ENCODE peak calls at places on chromosomes 13 and 19, in five cellular contexts. F is GM06990; G is activated T-cell treated with anti-CD3 and anti-CD28 coated beads, Interleukin-2, amount 50 U/mL, for 72 hours; U is HS-27A; C is iris pigment epithelial cell. M is an unnamed sample.

GRCh38 chr13:34458756-34459462 is 483.2 kb upstream of the NBEA start:
- DNase-seq in U (no peak), C (no peak), F (no peak), G (no peak), M (no peak)

GRCh38 chr13:49444517-49445395 is 682 bp downstream of the SETDB2 start:
- DNase-seq in C (peak), F (peak), G (peak), U (peak), M (peak)

GRCh38 chr13:24008679-24009078 is 111.4 kb upstream of the C1QTNF9B start:
- DNase-seq in C (no peak), G (no peak), F (no peak), U (no peak), M (no peak)

GRCh38 chr13:69677343-69677742 is 430.3 kb upstream of the ATXN8OS start:
- DNase-seq in U (no peak), F (no peak), C (no peak), G (no peak), M (no peak)

GRCh38 chr19:15421726-15422260 is 3.0 kb upstream of the AKAP8L start:
- DNase-seq in G (no peak), C (no peak), F (no peak), U (no peak), M (no peak)

GRCh38 chr19:54208784-54209057 is 8.1 kb downstream of the RPS9 start:
- DNase-seq in U (no peak), C (peak), G (no peak), F (no peak), M (no peak)

GRCh38 chr19:32652893-32653625 is 21.9 kb downstream of the ANKRD27 start:
- DNase-seq in F (no peak), C (peak), G (no peak), U (no peak), M (no peak)

GRCh38 chr19:29285878-29286277 is 72.9 kb upstream of the UQCRFS1 start:
- DNase-seq in G (peak), F (no peak), C (no peak), U (no peak), M (no peak)

GRCh38 chr19:1265611-1266115 is 3.5 kb upstream of the CIRBP start:
- DNase-seq in C (no peak), F (peak), G (peak), U (no peak), M (no peak)

M was measured in GM10248.